ENCODE peak calls at places on chromosomes 16 and 17, in five cellular contexts. K, Z, M, S and F are unnamed samples.

GRCh38 chr17:65688307-65688706 is 126.9 kb upstream of the AXIN2 start:
- DNase-seq in K (no peak), Z (no peak), M (no peak), S (no peak), F (no peak)

GRCh38 chr16:73710526-73710925 is 586.1 kb upstream of the PSMD7 start:
- DNase-seq in K (no peak), Z (no peak), M (no peak), S (no peak), F (no peak)

GRCh38 chr16:31008154-31008950 is 2.1 kb downstream of the STX1B start:
- DNase-seq in K (no peak), Z (no peak), M (peak), S (no peak), F (no peak)

GRCh38 chr17:54968954-54969400 is 412 bp downstream of the STXBP4 start:
- DNase-seq in K (no peak), Z (peak), M (peak), S (no peak), F (peak)

GRCh38 chr16:68526143-68526781 is 12.8 kb upstream of the ZFP90 start:
- DNase-seq in K (no peak), Z (no peak), M (no peak), S (no peak), F (no peak)

GRCh38 chr16:85658504-85659326 is 30.0 kb downstream of the GINS2 start:
- DNase-seq in K (peak), Z (no peak), M (no peak), S (no peak), F (no peak)

GRCh38 chr17:4643676-4644075 is 2.2 kb upstream of the ALOX15 start:
- DNase-seq in K (no peak), Z (no peak), M (no peak), S (no peak), F (no peak)

GRCh38 chr17:65095465-65095864 is 38.9 kb upstream of the GNA13 start:
- DNase-seq in K (no peak), Z (no peak), M (no peak), S (no peak), F (no peak)

GRCh38 chr17:7440823-7441174 is 1.5 kb downstream of the FGF11 start:
- DNase-seq in K (no peak), Z (no peak), M (no peak), S (no peak), F (no peak)

GRCh38 chr17:35731239-35731931 is at the start of gene RASL10B:
- DNase-seq in K (no peak), Z (peak), M (peak), S (peak), F (peak)

GRCh38 chr17:44118427-44119050 is 4.9 kb downstream of the HDAC5 start:
- DNase-seq in K (no peak), Z (no peak), M (no peak), S (no peak), F (no peak)
- TF ChIP-seq CTCF in K (peak), Z (no peak), M (no peak), S (no peak), F (no peak)

GRCh38 chr17:1170739-1171138 is 9.0 kb downstream of the ABR start:
- DNase-seq in K (no peak), Z (no peak), M (no peak), S (no peak), F (no peak)
- TF ChIP-seq CTCF in K (peak), Z (no peak), M (no peak), S (no peak), F (peak)

GRCh38 chr16:57387598-57388354 is 15.5 kb downstream of the CX3CL1 start:
- DNase-seq in K (peak), Z (no peak), M (no peak), S (no peak), F (no peak)
- TF ChIP-seq CTCF in K (no peak), Z (no peak), M (no peak), S (no peak), F (no peak)

GRCh38 chr17:61583242-61583641 is 7.8 kb downstream of the NACA2 start:
- DNase-seq in K (no peak), Z (no peak), M (peak), S (no peak), F (peak)
- TF ChIP-seq CTCF in K (peak), Z (no peak), M (peak), S (no peak), F (peak)

GRCh38 chr17:45812102-45812501 is 28.0 kb downstream of the CRHR1 start:
- DNase-seq in K (no peak), Z (no peak), M (peak), S (no peak), F (peak)
- TF ChIP-seq CTCF in K (peak), Z (no peak), M (no peak), S (no peak), F (peak)

GRCh38 chr17:37791434-37791833 is 46.6 kb upstream of the HNF1B start:
- DNase-seq in K (no peak), Z (peak), M (peak), S (no peak), F (peak)

GRCh38 chr17:37791985-37792384 is 47.1 kb upstream of the HNF1B start:
- DNase-seq in K (no peak), Z (no peak), M (no peak), S (no peak), F (no peak)

GRCh38 chr17:37789166-37789565 is 44.3 kb upstream of the HNF1B start:
- DNase-seq in K (no peak), Z (no peak), M (no peak), S (no peak), F (no peak)

GRCh38 chr17:37788531-37788930 is 43.7 kb upstream of the HNF1B start:
- DNase-seq in K (no peak), Z (no peak), M (no peak), S (no peak), F (no peak)

DNA sequence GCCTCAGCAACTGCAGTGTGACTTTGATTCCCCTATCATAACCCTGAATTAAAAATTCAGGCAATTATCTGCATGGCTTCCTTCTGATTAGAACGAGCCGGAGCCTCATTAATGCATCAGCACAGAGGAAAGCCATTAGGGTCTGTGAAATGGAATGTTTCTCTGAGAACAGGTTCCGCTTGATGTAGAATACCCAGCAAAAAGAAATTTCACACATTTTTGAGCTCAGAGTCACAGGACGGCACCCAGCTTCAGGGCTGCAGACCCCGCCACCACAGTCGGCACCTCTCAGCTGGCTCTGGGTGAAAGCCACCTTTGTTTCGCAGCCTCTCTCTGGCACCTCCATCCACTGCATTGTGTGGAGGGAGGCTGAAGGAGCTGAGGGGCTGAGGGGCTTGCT is 45.3 kb upstream of the HNF1B start:
- DNase-seq in K (no peak), Z (no peak), M (no peak), S (no peak), F (no peak)
- TF ChIP-seq CTCF in K (no peak), Z (no peak), M (no peak), S (no peak), F (no peak)

GRCh38 chr16:89352091-89352681 is 134.7 kb downstream of the ZNF778 start:
- DNase-seq in K (no peak), Z (no peak), M (no peak), S (no peak), F (no peak)
- TF ChIP-seq CTCF in K (no peak), Z (no peak), M (no peak), S (no peak), F (no peak)

GRCh38 chr16:48628359-48628985 is 18.5 kb upstream of the N4BP1 start:
- DNase-seq in K (no peak), Z (no peak), M (no peak), S (no peak), F (no peak)
- TF ChIP-seq CTCF in K (no peak), Z (no peak), M (no peak), S (no peak), F (no peak)

GRCh38 chr17:64015447-64015846 is 5.0 kb downstream of the ICAM2 start:
- DNase-seq in K (no peak), Z (no peak), M (no peak), S (no peak), F (no peak)

GRCh38 chr17:64016974-64017373 is 3.5 kb downstream of the ICAM2 start:
- DNase-seq in K (no peak), Z (no peak), M (no peak), S (no peak), F (no peak)

GRCh38 chr17:64019486-64020067 is 856 bp downstream of the ICAM2 start:
- DNase-seq in K (no peak), Z (no peak), M (no peak), S (no peak), F (no peak)

GRCh38 chr17:64017381-64017980 is 3.0 kb downstream of the ICAM2 start:
- DNase-seq in K (no peak), Z (no peak), M (no peak), S (no peak), F (no peak)

GRCh38 chr17:64016248-64016784 is 4.1 kb downstream of the ICAM2 start:
- DNase-seq in K (no peak), Z (no peak), M (no peak), S (no peak), F (no peak)
- TF ChIP-seq CTCF in K (peak), Z (no peak), M (peak), S (no peak), F (peak)